ENCODE peak calls at places on chromosomes 11 and 22, in five cellular contexts. J is A549; V is stimulated activated CD4-positive, alpha-beta T cell treated with anti-CD3 and anti-CD28 coated beads, Interleukin-15, amount 100 ng/mL, for 48 hours; R is type B pancreatic cell; E is BJ. H is an unnamed sample.
A peak's percentile ranks its signal among the peaks of the same experiment; 100 is the strongest.

GRCh38 chr11:134231958-134232674 is 7.6 kb downstream of the VPS26B start:
- DNase-seq in E (no peak), R (no peak), J (no peak), V (no peak), H (no peak)

GRCh38 chr22:49015459-49015858 is 812.2 kb downstream of the BRD1 start:
- DNase-seq in V (no peak), R (peak; percentile 49), E (no peak), J (no peak), H (no peak)

GRCh38 chr11:38221295-38221694 is 1623.3 kb upstream of the RAG2 start:
- DNase-seq in R (no peak), J (no peak), V (no peak), E (no peak), H (no peak)

GRCh38 chr11:121153472-121153871 is 52.4 kb downstream of the TECTA start:
- DNase-seq in R (no peak), E (no peak), V (no peak), J (no peak), H (no peak)

GRCh38 chr11:62958547-62959071 is 26.2 kb downstream of the SLC22A6 start:
- DNase-seq in R (no peak), V (no peak), E (no peak), J (no peak), H (no peak)

GRCh38 chr11:64234840-64235379 is 526 bp downstream of the VEGFB start:
- DNase-seq in E (no peak), R (no peak), J (no peak), V (no peak), H (no peak)

GRCh38 chr11:36409152-36409713 is 100.8 kb downstream of the TRAF6 start:
- DNase-seq in E (no peak), R (no peak), V (peak; percentile 35), J (no peak), H (no peak)

GRCh38 chr11:134313821-134314607 is 17.8 kb upstream of the GLB1L2 start:
- DNase-seq in R (no peak), E (no peak), V (no peak), J (no peak), H (no peak)

GRCh38 chr11:124179311-124179710 is 3.8 kb upstream of the OR10D3 start:
- DNase-seq in J (no peak), E (no peak), V (no peak), R (no peak), H (no peak)

GRCh38 chr11:2930705-2931415 is 1.6 kb upstream of the PHLDA2 start:
- DNase-seq in J (peak; percentile 86), R (no peak), E (no peak), V (peak; percentile 47), H (peak; percentile 82)